ENCODE peak calls at places on chromosomes 4 and X, in eight cellular contexts. One of them, this sample, is unnamed.

GRCh38 chr4:174317531-174317930 is 33.8 kb downstream of the CEP44 start:
- DNase-seq in body of pancreas: no peak
- DNase-seq in heart left ventricle: no peak
- DNase-seq in testis: no peak
- DNase-seq in transverse colon: no peak
- DNase-seq in BJ: no peak
- DNase-seq in AG10803: no peak
- DNase-seq in Peyer's patch: no peak
- DNase-seq in this sample: peak

GRCh38 chrX:10085223-10085622 is 71.6 kb upstream of the CLCN4 start:
- DNase-seq in body of pancreas: no peak
- DNase-seq in heart left ventricle: no peak
- DNase-seq in testis: no peak
- DNase-seq in transverse colon: no peak
- DNase-seq in BJ: no peak
- DNase-seq in AG10803: no peak
- DNase-seq in Peyer's patch: no peak
- DNase-seq in this sample: no peak

GRCh38 chr4:148542922-148543623 is 100.9 kb upstream of the NR3C2 start:
- DNase-seq in body of pancreas: no peak
- DNase-seq in heart left ventricle: no peak
- DNase-seq in testis: no peak
- DNase-seq in transverse colon: no peak
- DNase-seq in BJ: no peak
- DNase-seq in AG10803: no peak
- DNase-seq in Peyer's patch: no peak
- DNase-seq in this sample: no peak

GRCh38 chr4:6926681-6927478 is 17.3 kb downstream of the TBC1D14 start:
- DNase-seq in body of pancreas: no peak
- DNase-seq in heart left ventricle: peak
- DNase-seq in testis: peak
- DNase-seq in transverse colon: peak
- DNase-seq in BJ: no peak
- DNase-seq in AG10803: no peak
- DNase-seq in Peyer's patch: peak
- DNase-seq in this sample: no peak

GRCh38 chr4:95640337-95640736 is 91.6 kb upstream of the UNC5C start:
- DNase-seq in body of pancreas: no peak
- DNase-seq in heart left ventricle: no peak
- DNase-seq in testis: peak
- DNase-seq in transverse colon: no peak
- DNase-seq in BJ: no peak
- DNase-seq in AG10803: no peak
- DNase-seq in Peyer's patch: no peak
- DNase-seq in this sample: peak

GRCh38 chr4:79273918-79274317 is 51.9 kb downstream of the NAA11 start:
- DNase-seq in body of pancreas: no peak
- DNase-seq in heart left ventricle: no peak
- DNase-seq in testis: no peak
- DNase-seq in transverse colon: no peak
- DNase-seq in BJ: no peak
- DNase-seq in AG10803: no peak
- DNase-seq in Peyer's patch: no peak
- DNase-seq in this sample: no peak

GRCh38 chrX:15903186-15903681 is 48.6 kb upstream of the AP1S2 start:
- DNase-seq in body of pancreas: no peak
- DNase-seq in heart left ventricle: no peak
- DNase-seq in testis: no peak
- DNase-seq in transverse colon: no peak
- DNase-seq in BJ: no peak
- DNase-seq in AG10803: no peak
- DNase-seq in Peyer's patch: peak
- DNase-seq in this sample: no peak

GRCh38 chrX:154827624-154828408 is 6.6 kb downstream of the SMIM9 start:
- DNase-seq in body of pancreas: no peak
- DNase-seq in heart left ventricle: no peak
- DNase-seq in testis: no peak
- DNase-seq in transverse colon: no peak
- DNase-seq in BJ: no peak
- DNase-seq in AG10803: no peak
- DNase-seq in Peyer's patch: peak
- DNase-seq in this sample: no peak

GRCh38 chr4:155377281-155377680 is 516 bp upstream of the MAP9 start:
- DNase-seq in body of pancreas: no peak
- DNase-seq in heart left ventricle: no peak
- DNase-seq in testis: no peak
- DNase-seq in transverse colon: no peak
- DNase-seq in BJ: no peak
- DNase-seq in AG10803: no peak
- DNase-seq in Peyer's patch: no peak
- DNase-seq in this sample: peak

GRCh38 chr4:54668031-54668611 is 10.4 kb downstream of the KIT start:
- DNase-seq in body of pancreas: no peak
- DNase-seq in heart left ventricle: no peak
- DNase-seq in testis: no peak
- DNase-seq in transverse colon: no peak
- DNase-seq in BJ: no peak
- DNase-seq in AG10803: no peak
- DNase-seq in Peyer's patch: no peak
- DNase-seq in this sample: no peak

GRCh38 chr4:185128272-185129119 is 14.6 kb upstream of the SLC25A4 start:
- DNase-seq in body of pancreas: peak
- DNase-seq in heart left ventricle: peak
- DNase-seq in testis: peak
- DNase-seq in transverse colon: peak
- DNase-seq in BJ: no peak
- DNase-seq in AG10803: no peak
- DNase-seq in Peyer's patch: no peak
- DNase-seq in this sample: peak

GRCh38 chr4:54229631-54230478 is 762 bp downstream of the PDGFRA start:
- DNase-seq in body of pancreas: no peak
- DNase-seq in heart left ventricle: no peak
- DNase-seq in testis: no peak
- DNase-seq in transverse colon: no peak
- DNase-seq in BJ: no peak
- DNase-seq in AG10803: peak
- DNase-seq in Peyer's patch: no peak
- DNase-seq in this sample: peak

GRCh38 chr4:84499065-84499982 is at the start of gene NKX6-1:
- DNase-seq in body of pancreas: peak
- DNase-seq in heart left ventricle: peak
- DNase-seq in testis: peak
- DNase-seq in transverse colon: peak
- DNase-seq in BJ: peak
- DNase-seq in AG10803: peak
- DNase-seq in Peyer's patch: peak
- DNase-seq in this sample: peak

GRCh38 chrX:8042304-8042703 is 115.1 kb upstream of the PNPLA4 start:
- DNase-seq in body of pancreas: no peak
- DNase-seq in heart left ventricle: no peak
- DNase-seq in testis: no peak
- DNase-seq in transverse colon: no peak
- DNase-seq in BJ: no peak
- DNase-seq in AG10803: no peak
- DNase-seq in Peyer's patch: no peak
- DNase-seq in this sample: peak

GRCh38 chrX:84729809-84730208 is 227.6 kb upstream of the HDX start:
- DNase-seq in body of pancreas: peak
- DNase-seq in heart left ventricle: no peak
- DNase-seq in testis: peak
- DNase-seq in transverse colon: no peak
- DNase-seq in BJ: no peak
- DNase-seq in AG10803: peak
- DNase-seq in Peyer's patch: no peak
- DNase-seq in this sample: peak

GRCh38 chr4:137545461-137545861 is 13.2 kb upstream of the PCDH18 start:
- DNase-seq in body of pancreas: no peak
- DNase-seq in heart left ventricle: no peak
- DNase-seq in testis: no peak
- DNase-seq in transverse colon: no peak
- DNase-seq in BJ: peak
- DNase-seq in AG10803: peak
- DNase-seq in Peyer's patch: no peak
- DNase-seq in this sample: peak

GRCh38 chrX:68894513-68895338 is 65.9 kb downstream of the EFNB1 start:
- DNase-seq in body of pancreas: peak
- DNase-seq in heart left ventricle: peak
- DNase-seq in testis: peak
- DNase-seq in transverse colon: peak
- DNase-seq in BJ: no peak
- DNase-seq in AG10803: peak
- DNase-seq in Peyer's patch: no peak
- DNase-seq in this sample: peak

GRCh38 chr4:180665994-180666818 is 1577.0 kb upstream of the TENM3 start:
- DNase-seq in body of pancreas: peak
- DNase-seq in heart left ventricle: no peak
- DNase-seq in testis: peak
- DNase-seq in transverse colon: no peak
- DNase-seq in BJ: no peak
- DNase-seq in AG10803: peak
- DNase-seq in Peyer's patch: no peak
- DNase-seq in this sample: peak

DNA sequence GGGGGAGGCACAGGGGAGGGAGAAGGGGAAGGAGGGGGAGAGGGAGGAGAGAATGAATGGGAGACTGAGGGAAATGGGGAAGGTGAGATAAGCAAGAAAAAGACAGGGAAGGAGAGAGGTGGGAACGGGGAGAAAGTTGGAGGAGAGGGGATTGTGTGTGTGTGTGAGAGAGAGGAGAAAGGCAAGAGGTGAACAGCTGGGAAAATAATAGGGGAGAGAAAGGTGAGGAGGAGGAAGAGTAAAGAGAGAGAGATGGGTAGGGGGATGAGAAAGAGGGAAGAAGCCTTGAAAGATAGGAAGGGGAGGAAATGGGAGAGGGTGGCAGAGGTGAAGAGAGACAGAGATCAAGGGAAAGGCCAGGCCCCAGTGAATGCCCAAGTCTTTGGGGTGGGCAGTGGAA is 20.1 kb downstream of the BCORL1 start:
- DNase-seq in body of pancreas: no peak
- DNase-seq in heart left ventricle: no peak
- DNase-seq in testis: no peak
- DNase-seq in transverse colon: no peak
- DNase-seq in BJ: no peak
- DNase-seq in AG10803: no peak
- DNase-seq in Peyer's patch: no peak
- DNase-seq in this sample: no peak
- H3K4me3 ChIP-seq in body of pancreas: no peak
- H3K4me3 ChIP-seq in heart left ventricle: no peak
- H3K4me3 ChIP-seq in testis: no peak
- H3K4me3 ChIP-seq in transverse colon: no peak
- H3K4me3 ChIP-seq in BJ: no peak
- H3K4me3 ChIP-seq in AG10803: no peak
- H3K4me3 ChIP-seq in Peyer's patch: no peak
- H3K4me3 ChIP-seq in this sample: no peak

GRCh38 chr4:127120706-127121105 is 512.1 kb upstream of the INTU start:
- DNase-seq in body of pancreas: no peak
- DNase-seq in heart left ventricle: no peak
- DNase-seq in testis: no peak
- DNase-seq in transverse colon: no peak
- DNase-seq in BJ: no peak
- DNase-seq in AG10803: no peak
- DNase-seq in Peyer's patch: no peak
- DNase-seq in this sample: no peak
- H3K4me3 ChIP-seq in body of pancreas: no peak
- H3K4me3 ChIP-seq in heart left ventricle: no peak
- H3K4me3 ChIP-seq in testis: no peak
- H3K4me3 ChIP-seq in transverse colon: no peak
- H3K4me3 ChIP-seq in BJ: no peak
- H3K4me3 ChIP-seq in AG10803: no peak
- H3K4me3 ChIP-seq in Peyer's patch: no peak
- H3K4me3 ChIP-seq in this sample: no peak

GRCh38 chrX:40644821-40645358 is 2.5 kb downstream of the CXorf38 start:
- DNase-seq in body of pancreas: peak
- DNase-seq in heart left ventricle: peak
- DNase-seq in testis: peak
- DNase-seq in transverse colon: peak
- DNase-seq in BJ: peak
- DNase-seq in AG10803: peak
- DNase-seq in Peyer's patch: peak
- DNase-seq in this sample: peak

GRCh38 chrX:40647307-40648197 is at the start of gene CXorf38:
- DNase-seq in body of pancreas: peak
- DNase-seq in heart left ventricle: peak
- DNase-seq in testis: peak
- DNase-seq in transverse colon: peak
- DNase-seq in BJ: peak
- DNase-seq in AG10803: peak
- DNase-seq in Peyer's patch: peak
- DNase-seq in this sample: peak

GRCh38 chrX:40646489-40647306 is 663 bp downstream of the CXorf38 start:
- DNase-seq in body of pancreas: peak
- DNase-seq in heart left ventricle: peak
- DNase-seq in testis: no peak
- DNase-seq in transverse colon: peak
- DNase-seq in BJ: no peak
- DNase-seq in AG10803: peak
- DNase-seq in Peyer's patch: peak
- DNase-seq in this sample: peak

DNA sequence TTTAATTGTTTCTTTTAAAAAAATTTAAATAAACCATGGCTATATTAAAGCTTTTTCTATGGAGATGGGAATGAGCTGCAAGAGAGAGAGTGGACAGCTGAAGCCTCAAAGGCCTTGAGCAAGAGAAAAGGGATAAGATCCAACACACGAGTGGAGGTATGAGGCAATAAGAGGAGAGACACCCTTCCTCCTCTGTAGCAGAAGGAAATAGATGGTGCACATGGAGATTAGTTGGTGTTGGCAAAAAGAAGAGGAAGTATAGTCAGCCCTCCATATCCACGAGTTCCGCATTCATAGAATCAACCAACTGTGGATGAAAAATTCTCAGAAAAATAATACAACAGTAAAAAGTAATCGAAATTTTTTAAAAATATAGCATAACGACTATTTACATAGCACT is 3.2 kb downstream of the CXorf38 start:
- DNase-seq in body of pancreas: no peak
- DNase-seq in heart left ventricle: no peak
- DNase-seq in testis: no peak
- DNase-seq in transverse colon: no peak
- DNase-seq in BJ: no peak
- DNase-seq in AG10803: peak
- DNase-seq in Peyer's patch: no peak
- DNase-seq in this sample: peak
- H3K4me3 ChIP-seq in body of pancreas: no peak
- H3K4me3 ChIP-seq in heart left ventricle: peak
- H3K4me3 ChIP-seq in testis: no peak
- H3K4me3 ChIP-seq in transverse colon: peak
- H3K4me3 ChIP-seq in BJ: no peak
- H3K4me3 ChIP-seq in AG10803: peak
- H3K4me3 ChIP-seq in Peyer's patch: no peak
- H3K4me3 ChIP-seq in this sample: peak

DNA sequence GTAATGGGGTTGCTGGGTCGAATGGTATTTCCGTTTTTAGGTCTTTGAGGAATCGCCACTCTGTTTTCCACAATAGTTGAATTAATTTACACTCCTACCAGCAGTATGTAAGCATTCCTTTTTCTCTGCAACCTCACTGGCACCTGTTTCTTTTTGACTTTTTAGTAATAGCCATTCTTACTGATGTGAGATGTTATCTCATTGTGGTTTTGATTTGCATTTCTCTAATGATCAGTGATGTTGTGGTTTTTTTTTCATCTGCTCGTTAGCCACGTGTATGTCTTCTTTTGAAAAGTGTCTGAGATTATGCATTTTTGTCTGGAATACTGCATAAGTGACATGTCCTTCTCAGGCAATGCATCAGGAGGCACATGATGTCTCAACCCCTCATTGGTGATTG is 28.8 kb downstream of the REPS2 start:
- DNase-seq in body of pancreas: no peak
- DNase-seq in heart left ventricle: no peak
- DNase-seq in testis: no peak
- DNase-seq in transverse colon: no peak
- DNase-seq in BJ: no peak
- DNase-seq in AG10803: no peak
- DNase-seq in Peyer's patch: no peak
- DNase-seq in this sample: no peak
- H3K4me3 ChIP-seq in body of pancreas: no peak
- H3K4me3 ChIP-seq in heart left ventricle: no peak
- H3K4me3 ChIP-seq in testis: no peak
- H3K4me3 ChIP-seq in transverse colon: no peak
- H3K4me3 ChIP-seq in BJ: no peak
- H3K4me3 ChIP-seq in AG10803: no peak
- H3K4me3 ChIP-seq in Peyer's patch: no peak
- H3K4me3 ChIP-seq in this sample: no peak